ENCODE peak calls at places on chromosome 17, in eight cellular contexts. Z is mucosa of descending colon; V is amniotic epithelial cell; R is upper lobe of right lung; U is NCI-H1092 treated with DMSO at 0.1 percent for 48 hours; C is left ventricle myocardium inferior; I is AG04450; F is stimulated activated CD4-positive, alpha-beta T cell treated with anti-CD3 and anti-CD28 coated beads, Interleukin-4, amount 100 ng/mL, for 4 hours. D is an unnamed sample.

GRCh38 chr17:37766951-37767350 is 22.1 kb upstream of the HNF1B start:
- DNase-seq in Z (no peak), V (no peak), R (no peak), U (no peak), C (no peak), I (no peak), F (no peak), D (no peak)

GRCh38 chr17:58289869-58290268 is 9.1 kb upstream of the MPO start:
- DNase-seq in Z (no peak), V (no peak), R (no peak), U (no peak), C (no peak), I (no peak), F (no peak), D (no peak)

GRCh38 chr17:83106036-83106577 is 26.7 kb downstream of the METRNL start:
- DNase-seq in Z (no peak), V (no peak), R (no peak), U (no peak), C (no peak), I (no peak), F (no peak), D (no peak)

GRCh38 chr17:2174471-2175293 is 119.8 kb downstream of the HIC1 start:
- DNase-seq in Z (peak), V (peak), R (peak), U (peak), C (peak), I (peak), F (no peak), D (peak)

GRCh38 chr17:3536736-3537135 is 20.9 kb downstream of the TRPV3 start:
- DNase-seq in Z (no peak), V (peak), R (no peak), U (no peak), C (no peak), I (no peak), F (no peak), D (no peak)

GRCh38 chr17:76142044-76143041 is 1.3 kb upstream of the FOXJ1 start:
- DNase-seq in Z (no peak), V (peak), R (peak), U (no peak), C (no peak), I (no peak), F (no peak), D (peak)

GRCh38 chr17:48612456-48612853 is 1.6 kb upstream of the HOXB7 start:
- DNase-seq in Z (peak), V (peak), R (no peak), U (no peak), C (no peak), I (no peak), F (no peak), D (no peak)

GRCh38 chr17:34241062-34241461 is 14.0 kb upstream of the CCL2 start:
- DNase-seq in Z (peak), V (no peak), R (no peak), U (no peak), C (peak), I (no peak), F (no peak), D (peak)

GRCh38 chr17:45307290-45308015 is 9.4 kb downstream of the MAP3K14 start:
- DNase-seq in Z (peak), V (peak), R (no peak), U (no peak), C (no peak), I (peak), F (no peak), D (no peak)

GRCh38 chr17:8141741-8142140 is 10.5 kb downstream of the PER1 start:
- DNase-seq in Z (no peak), V (no peak), R (no peak), U (no peak), C (no peak), I (no peak), F (no peak), D (no peak)

GRCh38 chr17:73595068-73595865 is 49.0 kb downstream of the SDK2 start:
- DNase-seq in Z (peak), V (no peak), R (peak), U (peak), C (peak), I (no peak), F (no peak), D (peak)

D was measured in SK-N-SH.